ENCODE peak calls at places on chromosome 14, in five cellular contexts. P, S, N, M and A are unnamed samples.

GRCh38 chr14:77653473-77653872 is 37.0 kb upstream of the SPTLC2 start:
- DNase-seq in P (peak; percentile 45), S (no peak), N (no peak), M (no peak), A (peak; percentile 76)

GRCh38 chr14:74924061-74924460 is 1.0 kb upstream of the RPS6KL1 start:
- DNase-seq in P (no peak), S (no peak), N (no peak), M (no peak), A (no peak)

GRCh38 chr14:56219666-56220413 is 101.6 kb downstream of the PELI2 start:
- DNase-seq in P (no peak), S (no peak), N (no peak), M (no peak), A (no peak)

GRCh38 chr14:89534896-89535615 is 118.0 kb upstream of the FOXN3 start:
- DNase-seq in P (no peak), S (no peak), N (no peak), M (no peak), A (no peak)

GRCh38 chr14:106395460-106396050 is 869.2 kb downstream of the TMEM121 start:
- DNase-seq in P (no peak), S (no peak), N (no peak), M (no peak), A (no peak)

GRCh38 chr14:58430156-58430555 is 2.6 kb downstream of the KIAA0586 start:
- DNase-seq in P (no peak), S (no peak), N (no peak), M (no peak), A (no peak)

GRCh38 chr14:91947196-91948184 is at the start of gene FBLN5:
- DNase-seq in P (peak; percentile 62), S (peak; percentile 60), N (peak; percentile 75), M (no peak), A (peak; percentile 92)

GRCh38 chr14:98368214-98368613 is 903.8 kb downstream of the BCL11B start:
- DNase-seq in P (no peak), S (no peak), N (no peak), M (no peak), A (no peak)

GRCh38 chr14:104774453-104775072 is 21.0 kb downstream of the AKT1 start:
- DNase-seq in P (no peak), S (peak; percentile 88), N (no peak), M (no peak), A (no peak)

GRCh38 chr14:41299924-41300323 is 306.8 kb upstream of the LRFN5 start:
- DNase-seq in P (no peak), S (no peak), N (no peak), M (no peak), A (no peak)

GRCh38 chr14:75307700-75308379 is 29.2 kb downstream of the FOS start:
- DNase-seq in P (peak; percentile 70), S (peak; percentile 91), N (peak; percentile 86), M (peak; percentile 89), A (peak; percentile 75)

GRCh38 chr14:22650960-22651521 is 6.9 kb upstream of the OR6J1 start:
- DNase-seq in P (no peak), S (no peak), N (no peak), M (no peak), A (no peak)

GRCh38 chr14:69337984-69338383 is 60.1 kb downstream of the ERH start:
- DNase-seq in P (no peak), S (no peak), N (peak; percentile 43), M (no peak), A (no peak)
- H3K27me3 ChIP-seq in P (no peaks in the 10 kb centered on the region), S (no peaks in the 10 kb centered on the region), N (no peaks in the 10 kb centered on the region), M (no peaks in the 10 kb centered on the region), A (no peaks in the 10 kb centered on the region)

GRCh38 chr14:65926935-65927700 is 514.6 kb downstream of the FUT8 start:
- DNase-seq in P (no peak), S (no peak), N (no peak), M (no peak), A (no peak)
- H3K27me3 ChIP-seq in P (no peaks in the 10 kb centered on the region), S (no peaks in the 10 kb centered on the region), N (peaks cover 8% of the 10 kb centered on the region), M (no peaks in the 10 kb centered on the region), A (no peaks in the 10 kb centered on the region)

DNA sequence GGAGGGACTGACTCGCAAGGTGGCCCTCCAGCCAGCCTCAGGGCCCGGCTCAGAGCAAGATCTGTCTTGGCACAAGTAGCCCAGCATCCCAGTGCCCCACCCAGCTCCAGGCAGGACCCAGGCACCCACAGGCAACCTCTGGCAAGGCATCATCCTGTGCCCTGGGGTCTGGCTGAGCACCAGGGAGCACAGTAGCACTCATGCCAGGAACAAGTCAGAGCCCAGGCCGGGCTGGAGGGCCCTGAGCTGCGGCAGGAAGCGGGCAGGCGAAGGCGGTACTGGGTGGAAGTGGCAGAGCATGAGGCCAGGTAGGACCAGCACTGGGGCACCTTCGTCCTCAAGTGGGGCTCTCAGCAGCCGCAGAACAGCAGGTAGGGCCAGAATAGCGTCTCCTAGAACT is 5.2 kb upstream of the DIO3 start:
- DNase-seq in P (peak; percentile 34), S (no peak), N (no peak), M (no peak), A (no peak)
- H3K27me3 ChIP-seq in P (no peaks in the 10 kb centered on the region), S (peaks cover 33% of the 10 kb centered on the region), N (peaks cover 59% of the 10 kb centered on the region), M (peaks cover 40% of the 10 kb centered on the region), A (peaks cover 37% of the 10 kb centered on the region)

GRCh38 chr14:36268957-36269734 is 51.3 kb downstream of the MBIP start:
- DNase-seq in P (no peak), S (no peak), N (peak; percentile 44), M (no peak), A (no peak)

GRCh38 chr14:36270191-36270590 is 50.2 kb downstream of the MBIP start:
- DNase-seq in P (no peak), S (no peak), N (no peak), M (no peak), A (no peak)

GRCh38 chr14:36271939-36272907 is 48.2 kb downstream of the MBIP start:
- DNase-seq in P (peak; percentile 7), S (no peak), N (no peak), M (no peak), A (no peak)

GRCh38 chr14:36275741-36276140 is 44.7 kb downstream of the MBIP start:
- DNase-seq in P (no peak), S (no peak), N (no peak), M (no peak), A (no peak)

GRCh38 chr14:36271222-36271621 is 49.2 kb downstream of the MBIP start:
- DNase-seq in P (no peak), S (no peak), N (no peak), M (no peak), A (peak; percentile 41)
- H3K27me3 ChIP-seq in P (peaks cover 44% of the 10 kb centered on the region), S (peaks cover 9% of the 10 kb centered on the region), N (peaks cover 56% of the 10 kb centered on the region), M (peaks cover 27% of the 10 kb centered on the region), A (peaks cover 32% of the 10 kb centered on the region)

GRCh38 chr14:32933623-32933942 is 5.1 kb upstream of the NPAS3 start:
- DNase-seq in P (peak; percentile 42), S (no peak), N (no peak), M (no peak), A (no peak)
- H3K27me3 ChIP-seq in P (no peaks in the 10 kb centered on the region), S (peaks cover 43% of the 10 kb centered on the region), N (peaks cover 100% of the 10 kb centered on the region), M (peaks cover 12% of the 10 kb centered on the region), A (peaks cover 67% of the 10 kb centered on the region)

GRCh38 chr14:37598973-37599526 is 3.6 kb downstream of the TTC6 start:
- DNase-seq in P (no peak), S (no peak), N (no peak), M (no peak), A (no peak)
- H3K27me3 ChIP-seq in P (peaks cover 15% of the 10 kb centered on the region), S (peaks cover 79% of the 10 kb centered on the region), N (peaks cover 100% of the 10 kb centered on the region), M (peaks cover 94% of the 10 kb centered on the region), A (peaks cover 96% of the 10 kb centered on the region)

GRCh38 chr14:100726467-100726811 is 253 bp upstream of the DLK1 start:
- DNase-seq in P (no peak), S (no peak), N (no peak), M (no peak), A (no peak)

GRCh38 chr14:100723135-100723883 is 3.4 kb upstream of the DLK1 start:
- DNase-seq in P (no peak), S (no peak), N (no peak), M (no peak), A (peak; percentile 76)

GRCh38 chr14:100725587-100726387 is 905 bp upstream of the DLK1 start:
- DNase-seq in P (no peak), S (no peak), N (no peak), M (no peak), A (no peak)

GRCh38 chr14:100722367-100722766 is 4.3 kb upstream of the DLK1 start:
- DNase-seq in P (no peak), S (no peak), N (no peak), M (no peak), A (no peak)

DNA sequence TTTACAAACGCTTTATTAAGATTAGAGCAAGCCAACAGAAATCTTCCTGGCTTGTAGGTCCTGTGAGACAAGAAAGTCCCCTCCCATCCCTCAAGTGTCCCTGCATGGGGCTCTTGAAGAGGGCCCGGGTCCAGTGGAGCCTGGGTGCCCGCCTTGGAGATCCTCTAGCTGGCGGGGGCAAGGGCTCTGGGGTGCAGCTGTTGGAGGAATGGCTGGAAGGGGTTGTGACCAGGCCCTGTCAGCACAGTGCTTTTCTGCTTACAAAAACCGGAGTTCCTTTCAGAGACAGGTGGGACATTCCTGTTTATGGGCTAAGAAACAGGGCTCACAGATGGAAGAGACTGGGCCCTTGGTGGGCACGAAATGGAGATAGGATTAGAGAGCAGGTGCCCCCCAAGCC is 2.6 kb upstream of the DLK1 start:
- DNase-seq in P (no peak), S (no peak), N (no peak), M (no peak), A (no peak)
- H3K27me3 ChIP-seq in P (peaks cover 13% of the 10 kb centered on the region), S (peaks cover 46% of the 10 kb centered on the region), N (peaks cover 97% of the 10 kb centered on the region), M (peaks cover 64% of the 10 kb centered on the region), A (peaks cover 34% of the 10 kb centered on the region)

GRCh38 chr14:101459392-101459900 is 101.8 kb upstream of the DIO3 start:
- DNase-seq in P (peak; percentile 82), S (peak; percentile 14), N (peak; percentile 15), M (no peak), A (peak; percentile 84)

GRCh38 chr14:101461891-101462290 is 99.4 kb upstream of the DIO3 start:
- DNase-seq in P (no peak), S (peak; percentile 14), N (peak; percentile 15), M (no peak), A (no peak)

GRCh38 chr14:101458536-101459391 is 102.5 kb upstream of the DIO3 start:
- DNase-seq in P (peak; percentile 84), S (peak; percentile 17), N (peak; percentile 17), M (no peak), A (peak; percentile 80)

GRCh38 chr14:101460986-101461750 is 100.1 kb upstream of the DIO3 start:
- DNase-seq in P (no peak), S (peak; percentile 18), N (no peak), M (no peak), A (no peak)

DNA sequence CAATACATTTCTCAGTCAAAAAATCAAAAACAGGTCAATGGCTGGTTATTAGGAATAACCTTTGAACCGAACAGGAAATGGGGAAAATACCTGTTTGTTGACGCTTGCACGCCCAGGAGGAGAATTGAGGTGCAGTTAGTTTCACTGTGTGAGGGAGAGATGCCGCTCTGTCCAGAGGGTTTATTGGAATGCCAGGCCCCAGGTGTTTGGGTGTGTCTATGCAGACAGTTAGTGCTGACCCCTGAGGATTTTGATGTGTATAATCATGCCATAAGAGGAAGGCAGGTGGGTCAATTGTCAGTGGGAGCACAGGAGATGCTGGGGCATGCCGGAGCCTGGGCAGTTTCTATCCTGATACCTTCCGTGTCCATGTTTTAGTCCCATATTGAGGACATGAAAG is 100.8 kb upstream of the DIO3 start:
- DNase-seq in P (no peak), S (no peak), N (peak; percentile 8), M (no peak), A (no peak)
- H3K27me3 ChIP-seq in P (no peaks in the 10 kb centered on the region), S (peaks cover 38% of the 10 kb centered on the region), N (peaks cover 73% of the 10 kb centered on the region), M (peaks cover 57% of the 10 kb centered on the region), A (peaks cover 46% of the 10 kb centered on the region)

GRCh38 chr14:94771906-94772468 is 2.1 kb upstream of the GSC start:
- DNase-seq in P (no peak), S (no peak), N (no peak), M (no peak), A (peak; percentile 47)
- H3K27me3 ChIP-seq in P (peaks cover 4% of the 10 kb centered on the region), S (peaks cover 97% of the 10 kb centered on the region), N (peaks cover 100% of the 10 kb centered on the region), M (peaks cover 57% of the 10 kb centered on the region), A (peaks cover 94% of the 10 kb centered on the region)